ENCODE peak calls at places on chromosomes 1 and 21, in eight cellular contexts. E, A, L, O, X, J, C and S are unnamed samples.
A peak's percentile ranks its signal among the peaks of the same experiment; 100 is the strongest.

GRCh38 chr21:44684483-44684882 is 2.5 kb upstream of the KRTAP12-1 start:
- DNase-seq in E (no peak), A (no peak), L (no peak), O (no peak), X (no peak), J (no peak), C (no peak), S (no peak)

GRCh38 chr1:7778133-7778628 is 5.9 kb upstream of the PER3 start:
- DNase-seq in E (no peak), A (no peak), L (no peak), O (no peak), X (no peak), J (no peak), C (no peak), S (no peak)

GRCh38 chr1:234969630-234970370 is 158.8 kb downstream of the TOMM20 start:
- DNase-seq in E (no peak), A (no peak), L (peak; percentile 25), O (no peak), X (peak; percentile 82), J (peak; percentile 63), C (no peak), S (peak; percentile 36)

GRCh38 chr1:218304281-218305039 is 19.4 kb downstream of the RRP15 start:
- DNase-seq in E (no peak), A (no peak), L (no peak), O (no peak), X (peak; percentile 71), J (peak; percentile 67), C (no peak), S (no peak)

GRCh38 chr1:107464827-107465226 is 324.0 kb downstream of the NTNG1 start:
- DNase-seq in E (no peak), A (no peak), L (no peak), O (no peak), X (no peak), J (no peak), C (no peak), S (no peak)

GRCh38 chr1:6222644-6223043 is 13.1 kb downstream of the ICMT start:
- DNase-seq in E (no peak), A (no peak), L (no peak), O (no peak), X (peak; percentile 91), J (no peak), C (no peak), S (no peak)

GRCh38 chr1:198123146-198123545 is 33.7 kb upstream of the NEK7 start:
- DNase-seq in E (peak; percentile 65), A (no peak), L (no peak), O (no peak), X (no peak), J (peak; percentile 6), C (no peak), S (no peak)

GRCh38 chr21:45004481-45005263 is 64.8 kb downstream of the SLX9 start:
- DNase-seq in E (no peak), A (no peak), L (no peak), O (no peak), X (no peak), J (peak; percentile 59), C (no peak), S (no peak)

GRCh38 chr1:31760422-31760900 is 3.7 kb downstream of the ADGRB2 start:
- DNase-seq in E (no peak), A (peak; percentile 67), L (no peak), O (no peak), X (no peak), J (peak; percentile 35), C (no peak), S (no peak)

GRCh38 chr1:28112388-28113311 is 24.2 kb upstream of the EYA3 start:
- DNase-seq in E (no peak), A (no peak), L (peak; percentile 47), O (no peak), X (peak; percentile 8), J (peak; percentile 96), C (peak; percentile 35), S (no peak)

GRCh38 chr1:114458208-114458777 is 52.7 kb downstream of the TRIM33 start:
- DNase-seq in E (peak; percentile 73), A (no peak), L (no peak), O (no peak), X (no peak), J (peak; percentile 74), C (peak; percentile 77), S (no peak)

GRCh38 chr1:81695741-81696140 is 105.0 kb upstream of the ADGRL2 start:
- DNase-seq in E (peak; percentile 68), A (no peak), L (peak; percentile 28), O (no peak), X (peak; percentile 16), J (peak; percentile 68), C (no peak), S (no peak)

GRCh38 chr1:110011527-110012041 is 22.8 kb upstream of the STRIP1 start:
- DNase-seq in E (no peak), A (peak; percentile 65), L (peak; percentile 19), O (peak; percentile 12), X (no peak), J (peak; percentile 64), C (peak; percentile 58), S (no peak)

GRCh38 chr1:32890516-32891240 is 4.4 kb downstream of the HPCA start:
- DNase-seq in E (no peak), A (peak; percentile 4), L (no peak), O (no peak), X (no peak), J (no peak), C (no peak), S (no peak)